ENCODE peak calls at places on chromosomes 3 and 15, in six cellular contexts. N, S, C, K, J and G are unnamed samples.

GRCh38 chr15:78457101-78457500 is 19.1 kb downstream of the IREB2 start:
- DNase-seq in N (no peak), S (no peak), C (no peak), K (peak), J (no peak), G (no peak)

GRCh38 chr15:92915766-92916435 is 15.8 kb downstream of the CHD2 start:
- DNase-seq in N (no peak), S (no peak), C (no peak), K (no peak), J (no peak), G (no peak)

GRCh38 chr3:5019411-5020261 is 40.4 kb downstream of the BHLHE40 start:
- DNase-seq in N (no peak), S (no peak), C (no peak), K (peak), J (no peak), G (no peak)

GRCh38 chr3:48215876-48216275 is 7.4 kb upstream of the CAMP start:
- DNase-seq in N (no peak), S (no peak), C (no peak), K (no peak), J (no peak), G (no peak)

GRCh38 chr15:82045179-82045891 is 483 bp downstream of the MEX3B start:
- DNase-seq in N (peak), S (peak), C (no peak), K (peak), J (peak), G (peak)

GRCh38 chr15:75835990-75836952 is 7.0 kb upstream of the UBE2Q2 start:
- DNase-seq in N (no peak), S (no peak), C (no peak), K (no peak), J (no peak), G (no peak)

GRCh38 chr3:159787191-159787590 is 201.4 kb upstream of the IL12A start:
- DNase-seq in N (no peak), S (no peak), C (peak), K (peak), J (no peak), G (peak)

GRCh38 chr3:152264378-152264777 is 4.4 kb upstream of the MBNL1 start:
- DNase-seq in N (no peak), S (no peak), C (no peak), K (peak), J (no peak), G (no peak)

GRCh38 chr3:42979044-42979962 is at the start of gene GASK1A:
- DNase-seq in N (no peak), S (peak), C (no peak), K (peak), J (peak), G (peak)

GRCh38 chr3:150202696-150203095 is 205.4 kb upstream of the TSC22D2 start:
- DNase-seq in N (no peak), S (no peak), C (no peak), K (no peak), J (no peak), G (no peak)
- TF ChIP-seq EZH2phosphoT487 in N (no peak), S (no peak), C (no peak), K (no peak), J (no peak), G (no peak)

DNA sequence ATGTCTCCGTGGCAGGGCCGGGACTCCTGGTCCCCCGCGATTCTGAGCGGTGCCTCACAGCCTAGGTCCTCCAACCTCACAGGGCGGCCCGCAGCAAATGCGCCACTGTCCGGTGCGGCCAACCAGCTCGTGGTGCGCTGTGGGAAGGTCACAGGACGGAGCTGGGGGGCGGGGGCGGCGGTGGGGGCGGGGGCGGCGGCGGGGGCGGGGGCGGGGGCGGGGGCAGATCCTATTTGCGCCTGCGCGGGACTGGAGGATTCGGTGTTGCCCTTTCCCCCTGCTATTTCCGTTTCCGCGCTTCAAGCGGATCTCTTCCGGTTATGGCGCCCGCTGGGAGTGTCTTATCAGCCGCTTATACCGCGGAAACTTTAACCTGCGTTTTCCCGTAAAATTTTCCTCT is 106.7 kb upstream of the SNRPN start:
- DNase-seq in N (no peak), S (no peak), C (no peak), K (peak), J (peak), G (peak)
- H3K4me3 ChIP-seq in N (no peak), S (no peak), C (no peak), K (peak), J (peak), G (peak)

GRCh38 chr3:195079636-195080035 is 191.3 kb downstream of the XXYLT1 start:
- DNase-seq in N (no peak), S (no peak), C (no peak), K (peak), J (no peak), G (no peak)

GRCh38 chr3:195080125-195080524 is 190.8 kb downstream of the XXYLT1 start:
- DNase-seq in N (peak), S (no peak), C (no peak), K (no peak), J (no peak), G (no peak)

GRCh38 chr3:195080571-195081141 is 190.3 kb downstream of the XXYLT1 start:
- DNase-seq in N (no peak), S (no peak), C (no peak), K (no peak), J (no peak), G (no peak)

GRCh38 chr3:195082811-195083210 is 188.1 kb downstream of the XXYLT1 start:
- DNase-seq in N (no peak), S (no peak), C (no peak), K (no peak), J (no peak), G (no peak)

DNA sequence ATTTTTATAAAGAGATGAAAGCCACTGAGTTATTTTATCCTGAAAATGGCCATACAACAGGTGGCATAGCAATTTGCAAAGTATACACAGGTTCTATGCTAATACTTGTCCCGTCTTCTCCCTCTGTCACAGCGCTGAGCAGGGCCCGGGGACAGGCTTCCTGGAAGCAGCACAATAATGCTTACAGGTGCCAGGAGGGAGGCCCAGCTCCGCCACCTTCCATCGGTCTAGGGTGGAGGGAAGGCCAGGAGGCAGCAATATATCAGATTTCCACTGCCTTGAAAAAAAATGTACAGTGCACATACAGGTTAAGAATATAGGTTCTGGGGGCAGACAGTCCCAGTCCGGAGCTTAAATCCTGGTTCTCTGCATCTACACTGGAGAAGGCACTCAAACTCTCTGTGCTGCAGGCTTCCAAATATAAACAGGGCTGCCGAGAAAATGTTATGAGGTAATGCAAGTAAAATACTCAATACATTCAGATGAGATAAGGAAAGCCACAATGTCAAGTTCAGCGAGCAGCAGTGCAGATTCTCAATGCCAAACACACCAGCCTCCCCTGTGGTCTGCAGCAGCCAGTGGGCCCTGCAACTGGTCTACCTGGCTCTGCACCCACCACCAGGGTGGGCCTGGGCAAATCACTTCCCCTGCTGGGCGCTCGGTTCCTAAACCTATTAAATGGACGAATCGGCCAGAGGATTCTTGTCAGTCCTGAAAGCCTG is 189.6 kb downstream of the XXYLT1 start:
- DNase-seq in N (no peak), S (no peak), C (no peak), K (no peak), J (no peak), G (no peak)
- TF ChIP-seq EZH2phosphoT487 in N (no peak), S (no peak), C (no peak), K (no peak), J (no peak), G (no peak)

GRCh38 chr3:127745656-127746399 is 73.1 kb downstream of the ABTB1 start:
- DNase-seq in N (no peak), S (no peak), C (no peak), K (no peak), J (no peak), G (no peak)
- H3K4me3 ChIP-seq in N (no peak), S (no peak), C (no peak), K (no peak), J (no peak), G (no peak)

GRCh38 chr15:55151621-55152020 is 45.1 kb downstream of the RSL24D1 start:
- DNase-seq in N (no peak), S (no peak), C (no peak), K (no peak), J (no peak), G (no peak)
- TF ChIP-seq EZH2phosphoT487 in N (no peak), S (no peak), C (no peak), K (no peak), J (no peak), G (no peak)

GRCh38 chr3:186540444-186541226 is 3.5 kb downstream of the CRYGS start:
- DNase-seq in N (peak), S (peak), C (peak), K (peak), J (peak), G (peak)
- H3K4me3 ChIP-seq in N (no peak), S (peak), C (no peak), K (no peak), J (no peak), G (no peak)

DNA sequence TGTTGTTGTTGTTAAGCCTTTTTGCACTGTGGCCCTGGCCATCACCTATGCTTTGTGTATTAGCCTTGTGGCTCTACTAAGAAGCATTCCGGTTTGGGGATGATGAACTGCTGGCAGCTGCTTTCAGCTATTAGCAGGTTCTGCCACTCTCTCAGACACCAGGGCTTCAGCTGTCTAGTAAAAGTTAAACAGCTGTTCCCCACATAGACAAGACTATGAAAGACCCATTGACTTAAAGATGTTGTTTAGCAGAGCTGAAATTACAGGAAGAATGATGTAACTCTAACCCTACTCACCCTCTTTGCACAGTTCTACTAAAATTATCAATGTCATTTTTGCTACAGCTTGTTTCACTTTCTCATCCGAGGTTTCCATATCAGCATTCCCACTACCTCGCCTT is 131.2 kb upstream of the CGNL1 start:
- DNase-seq in N (no peak), S (no peak), C (no peak), K (no peak), J (no peak), G (no peak)
- TF ChIP-seq EZH2phosphoT487 in N (no peak), S (no peak), C (no peak), K (no peak), J (no peak), G (no peak)

GRCh38 chr3:6112546-6112945 is 748.4 kb upstream of the GRM7 start:
- DNase-seq in N (no peak), S (no peak), C (no peak), K (no peak), J (no peak), G (no peak)
- H3K4me3 ChIP-seq in N (no peak), S (no peak), C (no peak), K (no peak), J (no peak), G (no peak)

GRCh38 chr3:87461036-87461435 is 184.7 kb upstream of the POU1F1 start:
- DNase-seq in N (no peak), S (no peak), C (no peak), K (peak), J (no peak), G (no peak)
- TF ChIP-seq EZH2phosphoT487 in N (no peak), S (no peak), C (no peak), K (no peak), J (no peak), G (no peak)